ENCODE peak calls at places on chromosomes 13 and 19, in nine cellular contexts. O is Peyer's patch, B is right atrium auricular region, Y is SJSA1, V is hepatocyte, F is psoas muscle, W is cardiac muscle cell, T is breast epithelium, I is sigmoid colon. P is an unnamed sample. For H3K4me1, the result is how much of the 10 kb centered on the place peaks cover.

GRCh38 chr19:19528721-19529490 is at the start of gene YJEFN3:
- DNase-seq in O (no peak), I (no peak), B (no peak), F (no peak), T (no peak), W (no peak), V (no peak), Y (no peak), P (no peak)

GRCh38 chr13:40136896-40137295 is 481.4 kb downstream of the COG6 start:
- DNase-seq in T (no peak), V (no peak), Y (no peak), F (no peak), W (no peak), I (no peak), O (no peak), B (no peak), P (no peak)

GRCh38 chr19:246551-246950 is 44.7 kb downstream of the PLPP2 start:
- DNase-seq in T (no peak), O (no peak), V (peak), F (no peak), W (no peak), I (no peak), B (no peak), Y (no peak), P (no peak)

GRCh38 chr19:418761-419632 is 10.1 kb upstream of the C2CD4C start:
- DNase-seq in W (no peak), O (no peak), I (no peak), Y (no peak), F (no peak), V (no peak), T (no peak), B (no peak), P (no peak)

GRCh38 chr19:45395524-45396388 is 9.1 kb downstream of the PPP1R13L start:
- DNase-seq in T (no peak), B (no peak), O (no peak), F (no peak), I (no peak), Y (no peak), W (no peak), V (no peak), P (no peak)

GRCh38 chr19:7833225-7834156 is 3.5 kb downstream of the EVI5L start:
- DNase-seq in V (no peak), Y (no peak), T (no peak), F (peak), O (peak), I (no peak), B (peak), W (no peak), P (no peak)

GRCh38 chr13:27381601-27382000 is 42.8 kb upstream of the GTF3A start:
- DNase-seq in F (no peak), V (no peak), B (no peak), T (no peak), Y (no peak), O (no peak), W (no peak), I (no peak), P (no peak)

GRCh38 chr13:39522329-39522728 is 80.7 kb downstream of the LHFPL6 start:
- DNase-seq in W (no peak), B (no peak), I (no peak), O (no peak), V (no peak), F (no peak), T (no peak), Y (no peak), P (no peak)

GRCh38 chr13:36858285-36858684 is 39.3 kb downstream of the RFXAP start:
- DNase-seq in Y (no peak), F (no peak), O (no peak), I (no peak), W (peak), B (no peak), V (peak), T (no peak), P (no peak)

GRCh38 chr19:40510526-40511115 is 43.8 kb downstream of the SPTBN4 start:
- DNase-seq in B (no peak), I (no peak), Y (peak), V (no peak), T (no peak), O (no peak), W (no peak), F (no peak), P (no peak)

GRCh38 chr19:33301011-33301899 is 1.1 kb downstream of the CEBPA start:
- DNase-seq in T (no peak), O (peak), B (no peak), I (peak), Y (no peak), W (peak), F (peak), V (no peak), P (no peak)

GRCh38 chr13:44969858-44970484 is 19.3 kb downstream of the NUFIP1 start:
- DNase-seq in B (no peak), W (peak), V (peak), F (no peak), I (no peak), O (no peak), T (no peak), Y (no peak), P (no peak)

GRCh38 chr13:114007566-114007965 is 33.7 kb upstream of the C13orf46 start:
- DNase-seq in Y (no peak), T (no peak), F (no peak), I (peak), W (no peak), O (peak), V (no peak), B (no peak), P (no peak)

GRCh38 chr13:110414283-110414682 is 107.2 kb downstream of the COL4A2 start:
- DNase-seq in W (no peak), B (no peak), I (no peak), O (no peak), V (no peak), F (no peak), Y (peak), T (peak), P (no peak)

GRCh38 chr13:110416131-110416584 is 109.1 kb downstream of the COL4A2 start:
- DNase-seq in Y (peak), T (peak), F (no peak), B (no peak), V (no peak), I (no peak), O (no peak), W (no peak), P (no peak)

GRCh38 chr13:110413311-110414040 is 106.4 kb downstream of the COL4A2 start:
- DNase-seq in Y (peak), O (no peak), V (no peak), W (no peak), T (peak), F (no peak), B (no peak), I (no peak), P (no peak)

GRCh38 chr13:110417537-110417908 is 110.4 kb downstream of the COL4A2 start:
- DNase-seq in W (peak), Y (no peak), V (no peak), O (no peak), T (no peak), F (no peak), B (no peak), I (no peak), P (no peak)

GRCh38 chr13:110415669-110416068 is 108.6 kb downstream of the COL4A2 start:
- DNase-seq in B (no peak), T (peak), F (no peak), Y (peak), O (no peak), W (no peak), I (no peak), V (peak), P (no peak)
- H3K4me1 ChIP-seq in B (half or more), T (under half), F (under half), Y (half or more), O (under half), W (under half), I (under half), V (under half), P (under half)

DNA sequence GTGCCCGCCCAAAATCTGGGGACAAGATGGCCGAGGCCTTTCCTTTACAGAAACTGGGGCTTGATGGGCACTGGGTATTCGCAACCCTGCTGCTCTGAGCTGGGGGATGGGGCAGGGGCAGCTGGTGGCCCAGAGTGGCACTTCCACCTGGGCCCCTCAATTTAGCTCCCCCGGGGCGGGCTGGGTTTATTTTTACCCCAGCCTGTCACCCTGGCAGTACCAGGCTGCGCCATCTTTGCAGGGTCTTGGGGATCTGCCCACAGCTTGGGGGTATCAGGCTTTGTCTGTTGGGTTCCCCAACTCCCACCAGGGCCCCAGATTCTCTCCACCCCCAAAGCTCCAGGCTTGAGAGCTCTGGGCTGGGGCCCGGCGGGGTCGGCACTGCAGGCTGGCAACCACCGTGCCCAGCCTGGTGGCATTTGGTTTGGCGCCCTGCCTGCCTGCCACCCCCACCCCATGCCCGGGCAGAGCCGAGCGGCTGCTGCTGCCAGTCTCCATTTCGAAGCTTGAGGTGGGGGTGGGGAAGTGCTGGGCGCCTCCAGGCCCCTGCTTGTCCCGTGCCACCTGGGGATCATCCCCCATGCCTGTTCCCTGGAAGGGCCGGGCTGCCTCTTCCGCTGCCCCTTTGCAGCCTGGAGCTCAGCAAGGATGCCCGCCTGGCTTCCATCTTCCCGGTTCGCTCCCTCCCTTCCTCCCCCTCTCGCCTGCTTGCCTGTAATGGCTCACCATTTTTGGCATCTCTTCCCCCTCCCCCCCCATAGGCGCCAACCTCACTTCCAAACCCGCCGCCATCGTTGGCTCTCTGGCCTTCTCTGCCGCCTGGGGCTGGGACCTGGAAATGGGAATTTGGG is 11.4 kb downstream of the NFIX start:
- DNase-seq in F (peak), V (no peak), Y (no peak), W (no peak), B (no peak), I (peak), T (no peak), O (no peak), P (no peak)
- H3K4me1 ChIP-seq in F (half or more), V (under half), Y (under half), W (under half), B (half or more), I (under half), T (half or more), O (under half), P (under half)

GRCh38 chr19:12669272-12670158 is 2.9 kb downstream of the WDR83 start:
- DNase-seq in V (peak), B (peak), F (peak), I (peak), O (peak), T (peak), W (peak), Y (peak), P (no peak)

GRCh38 chr19:12670159-12670928 is 3.7 kb downstream of the WDR83 start:
- DNase-seq in W (no peak), V (no peak), F (no peak), Y (no peak), O (no peak), I (no peak), T (no peak), B (no peak), P (no peak)

GRCh38 chr19:12667903-12668302 is 1.3 kb downstream of the WDR83 start:
- DNase-seq in I (no peak), Y (no peak), W (no peak), V (no peak), F (no peak), T (no peak), B (no peak), O (no peak), P (no peak)

GRCh38 chr19:12668346-12668745 is 1.7 kb downstream of the WDR83 start:
- DNase-seq in O (no peak), B (no peak), V (no peak), I (no peak), Y (no peak), W (no peak), F (no peak), T (no peak), P (no peak)

DNA sequence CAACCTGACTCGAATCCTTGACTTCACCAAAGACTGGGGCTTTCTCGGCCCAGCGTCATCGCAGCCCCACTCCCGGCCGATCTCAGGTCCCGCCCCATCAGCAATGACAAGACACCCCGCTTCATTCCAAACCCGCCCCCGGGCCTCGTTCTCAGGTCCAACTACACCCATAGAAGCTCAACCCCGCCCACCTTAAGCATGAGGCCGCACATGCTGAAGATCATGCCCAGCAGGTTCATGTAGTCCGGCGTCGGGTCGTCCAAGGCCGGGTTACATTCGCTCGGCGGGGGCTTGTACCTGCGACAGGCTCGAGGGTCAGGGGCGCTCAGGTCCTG is 2.3 kb downstream of the WDR83 start:
- DNase-seq in W (peak), V (peak), F (peak), B (peak), Y (no peak), O (peak), I (peak), T (peak), P (no peak)
- H3K4me1 ChIP-seq in W (under half), V (under half), F (under half), B (under half), Y (under half), O (under half), I (under half), T (under half), P (under half)

DNA sequence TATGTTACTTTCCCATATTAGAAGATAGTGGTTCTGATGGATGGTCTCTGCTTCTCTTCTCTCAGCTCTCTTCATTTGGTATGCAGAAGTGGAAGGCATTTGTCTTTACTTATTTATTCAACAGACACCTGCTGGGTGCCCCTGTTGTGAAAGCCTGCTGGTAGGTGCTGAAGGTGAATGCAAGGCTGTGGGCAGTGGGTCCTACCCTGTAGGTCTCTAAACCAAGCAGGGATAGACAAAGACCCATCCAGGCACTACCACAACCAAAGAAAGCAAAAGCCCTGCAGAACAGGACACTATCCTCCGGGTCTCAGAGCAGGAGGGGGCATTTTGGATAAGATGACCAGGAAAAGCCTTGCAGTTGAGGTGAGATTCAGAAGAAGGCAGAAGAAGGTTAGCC is 106.1 kb downstream of the STARD13 start:
- DNase-seq in T (no peak), B (no peak), W (no peak), I (no peak), F (no peak), Y (no peak), O (no peak), V (no peak), P (no peak)
- H3K4me1 ChIP-seq in T (under half), B (half or more), W (under half), I (under half), F (under half), Y (under half), O (under half), V (half or more), P (under half)

GRCh38 chr13:46131705-46132104 is 26.9 kb upstream of the CPB2 start:
- DNase-seq in V (no peak), T (no peak), O (no peak), Y (no peak), W (no peak), B (no peak), F (no peak), I (no peak), P (no peak)
- H3K4me1 ChIP-seq in V (under half), T (under half), O (under half), Y (under half), W (under half), B (under half), F (under half), I (under half), P (under half)

P was measured in iPS DF 6.9.